ENCODE peak calls at places on chromosomes 11 and 22, in five cellular contexts. Q is psoas muscle, E is DND-41, O is stomach, R is neural progenitor cell. W is an unnamed sample.

GRCh38 chr11:105673089-105673488 is 63.2 kb downstream of the GRIA4 start:
- DNase-seq in Q (no peak), E (peak), O (no peak), R (peak), W (no peak)

GRCh38 chr22:49517211-49517610 is 310.5 kb downstream of the BRD1 start:
- DNase-seq in Q (no peak), E (no peak), O (no peak), R (no peak), W (no peak)

GRCh38 chr11:72144807-72145565 is 9.5 kb downstream of the FOLR3 start:
- DNase-seq in Q (no peak), E (no peak), O (no peak), R (no peak), W (no peak)

GRCh38 chr11:4134844-4135243 is 40.2 kb downstream of the RRM1 start:
- DNase-seq in Q (no peak), E (no peak), O (no peak), R (no peak), W (no peak)

GRCh38 chr11:35584321-35584720 is 33.9 kb upstream of the FJX1 start:
- DNase-seq in Q (no peak), E (no peak), O (no peak), R (no peak), W (no peak)

GRCh38 chr11:7572001-7572712 is 58.4 kb downstream of the PPFIBP2 start:
- DNase-seq in Q (no peak), E (no peak), O (peak), R (no peak), W (no peak)

GRCh38 chr11:72243567-72244316 is at the start of gene PHOX2A:
- DNase-seq in Q (no peak), E (no peak), O (no peak), R (peak), W (no peak)

GRCh38 chr11:62974848-62975522 is 9.8 kb downstream of the SLC22A6 start:
- DNase-seq in Q (no peak), E (peak), O (peak), R (peak), W (peak)

GRCh38 chr11:87600938-87601337 is 563.2 kb downstream of the TMEM135 start:
- DNase-seq in Q (no peak), E (no peak), O (no peak), R (no peak), W (no peak)

GRCh38 chr11:44787070-44787469 is 60.3 kb downstream of the TSPAN18 start:
- DNase-seq in Q (no peak), E (no peak), O (no peak), R (no peak), W (no peak)

GRCh38 chr22:26552466-26552865 is 37.5 kb downstream of the TPST2 start:
- DNase-seq in Q (no peak), E (no peak), O (no peak), R (no peak), W (no peak)

GRCh38 chr11:1879941-1880720 is 11.6 kb downstream of the PRR33 start:
- DNase-seq in Q (peak), E (no peak), O (no peak), R (no peak), W (no peak)

GRCh38 chr22:27159716-27160295 is 502.4 kb downstream of the MIAT start:
- DNase-seq in Q (no peak), E (no peak), O (no peak), R (no peak), W (no peak)

GRCh38 chr11:24900524-24900923 is 403.7 kb downstream of the LUZP2 start:
- DNase-seq in Q (no peak), E (no peak), O (no peak), R (no peak), W (no peak)

GRCh38 chr11:123231263-123231662 is 36.2 kb upstream of the CLMP start:
- DNase-seq in Q (no peak), E (no peak), O (no peak), R (no peak), W (no peak)

GRCh38 chr22:33112606-33113005 is 54.4 kb upstream of the SYN3 start:
- DNase-seq in Q (no peak), E (no peak), O (no peak), R (no peak), W (no peak)

GRCh38 chr11:93541884-93542752 is 1.1 kb downstream of the SMCO4 start:
- DNase-seq in Q (peak), E (peak), O (peak), R (peak), W (peak)

GRCh38 chr11:91005458-91005857 is 782.6 kb upstream of the CHORDC1 start:
- DNase-seq in Q (no peak), E (no peak), O (no peak), R (no peak), W (no peak)

GRCh38 chr22:48306785-48307570 is 1520.7 kb downstream of the BRD1 start:
- DNase-seq in Q (no peak), E (no peak), O (no peak), R (no peak), W (no peak)

GRCh38 chr11:12009617-12010321 is 1.3 kb upstream of the DKK3 start:
- DNase-seq in Q (no peak), E (no peak), O (no peak), R (no peak), W (no peak)

GRCh38 chr22:30574095-30574981 is at the start of gene GAL3ST1:
- DNase-seq in Q (no peak), E (no peak), O (peak), R (peak), W (peak)

GRCh38 chr22:30572840-30573593 is 1.4 kb downstream of the GAL3ST1 start:
- DNase-seq in Q (no peak), E (no peak), O (no peak), R (no peak), W (no peak)

GRCh38 chr22:30575011-30575671 is 676 bp upstream of the GAL3ST1 start:
- DNase-seq in Q (no peak), E (no peak), O (peak), R (peak), W (peak)

GRCh38 chr22:30572210-30572609 is 2.3 kb downstream of the GAL3ST1 start:
- DNase-seq in Q (no peak), E (no peak), O (no peak), R (no peak), W (no peak)

GRCh38 chr22:30573594-30574094 is 821 bp downstream of the GAL3ST1 start:
- DNase-seq in Q (no peak), E (no peak), O (peak), R (no peak), W (no peak)
- H3K27ac ChIP-seq in Q (peak), E (no peak), O (peak), R (no peak), W (no peak)

DNA sequence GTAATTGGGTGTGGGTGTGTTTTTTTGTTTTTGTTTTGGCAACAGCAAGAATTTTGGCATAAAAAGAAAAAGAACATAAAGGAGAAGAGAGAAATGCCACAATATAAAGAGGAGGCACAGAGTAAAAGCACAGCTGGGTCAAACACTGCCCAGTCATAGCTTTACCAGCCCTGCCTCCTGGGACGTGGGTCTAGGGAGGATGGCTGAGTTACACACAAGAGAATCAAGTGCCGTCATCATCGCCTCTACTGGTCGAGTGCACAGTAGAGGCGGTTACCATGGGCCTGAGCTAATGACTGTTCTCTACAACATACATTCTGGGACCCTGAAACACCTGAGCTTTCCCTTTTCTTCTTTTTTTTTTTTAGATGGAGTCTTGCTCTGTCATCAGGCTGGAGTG is 87.6 kb upstream of the BID start:
- DNase-seq in Q (no peak), E (no peak), O (no peak), R (no peak), W (no peak)
- H3K4me3 ChIP-seq in Q (no peak), E (no peak), O (no peak), R (no peak), W (no peak)

DNA sequence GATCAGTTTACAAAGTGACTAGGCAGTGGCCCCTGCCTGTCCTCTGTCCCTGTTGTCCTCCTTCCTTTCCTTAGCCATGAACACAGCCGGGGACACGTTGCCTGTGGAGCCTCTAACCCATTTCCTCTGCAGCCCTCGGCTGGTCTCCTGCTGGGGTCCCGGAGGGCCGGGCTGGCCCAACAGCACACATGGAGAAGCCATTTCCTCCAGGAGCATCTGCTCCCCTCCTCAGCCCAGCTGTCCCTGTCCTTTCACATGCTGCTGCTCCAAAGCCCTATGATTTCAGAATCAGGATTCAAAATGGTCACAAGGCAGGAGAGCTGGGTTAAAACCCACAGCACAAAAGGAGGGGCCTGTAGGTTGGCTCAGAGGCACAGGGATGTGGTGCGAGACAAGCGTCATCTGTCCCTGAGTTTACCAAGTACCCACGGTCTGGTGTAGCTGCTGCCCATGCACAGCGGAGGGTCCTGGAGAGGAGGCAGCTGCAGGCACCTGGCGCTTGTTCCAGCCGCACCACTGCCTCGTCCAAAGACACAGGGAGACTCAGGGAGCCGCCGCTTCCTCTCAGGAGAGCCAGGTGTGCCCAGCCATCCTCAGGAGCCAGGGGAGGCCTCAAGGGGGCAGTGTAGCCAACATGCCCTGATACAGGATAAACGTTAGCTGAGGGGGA is 4.1 kb upstream of the VSIG10L2 start:
- DNase-seq in Q (peak), E (peak), O (peak), R (peak), W (peak)
- TF ChIP-seq CTCF in Q (peak), E (peak), O (no peak), R (peak), W (peak)

GRCh38 chr11:2961080-2961479 is 31.0 kb downstream of the NAP1L4 start:
- DNase-seq in Q (no peak), E (no peak), O (no peak), R (no peak), W (no peak)
- H3K27ac ChIP-seq in Q (no peak), E (no peak), O (no peak), R (no peak), W (no peak)

GRCh38 chr22:29093501-29093921 is 20.7 kb downstream of the KREMEN1 start:
- DNase-seq in Q (no peak), E (no peak), O (no peak), R (no peak), W (no peak)

GRCh38 chr22:29095459-29095858 is 22.6 kb downstream of the KREMEN1 start:
- DNase-seq in Q (no peak), E (no peak), O (no peak), R (no peak), W (no peak)

GRCh38 chr22:29092243-29092642 is 19.4 kb downstream of the KREMEN1 start:
- DNase-seq in Q (no peak), E (no peak), O (peak), R (no peak), W (no peak)

GRCh38 chr22:29093980-29094379 is 21.1 kb downstream of the KREMEN1 start:
- DNase-seq in Q (no peak), E (no peak), O (no peak), R (no peak), W (no peak)

DNA sequence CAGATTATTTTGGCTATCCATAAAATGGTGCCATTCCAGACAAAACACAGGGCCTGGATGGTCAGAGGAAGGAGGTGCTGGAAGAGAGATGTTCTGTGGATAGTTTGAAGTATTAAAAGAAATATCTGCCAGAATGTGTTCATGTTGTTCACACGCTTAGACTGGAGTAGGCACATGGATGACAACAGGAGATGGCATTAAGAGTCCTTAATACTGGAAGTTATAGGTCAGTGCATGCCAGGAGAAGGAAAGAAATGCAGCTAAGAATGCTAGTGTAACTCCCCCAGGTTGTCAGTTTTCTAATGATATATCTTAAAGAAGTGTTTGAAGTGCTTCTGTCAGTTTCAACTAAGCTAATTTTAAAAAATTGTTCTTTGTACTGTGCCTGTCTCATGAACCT is 20.2 kb downstream of the KREMEN1 start:
- DNase-seq in Q (no peak), E (no peak), O (no peak), R (no peak), W (no peak)
- H3K4me3 ChIP-seq in Q (no peak), E (no peak), O (no peak), R (no peak), W (no peak)

GRCh38 chr11:84990141-84990540 is 637.0 kb downstream of the DLG2 start:
- DNase-seq in Q (no peak), E (no peak), O (no peak), R (peak), W (no peak)

GRCh38 chr11:84993386-84993785 is 633.8 kb downstream of the DLG2 start:
- DNase-seq in Q (no peak), E (no peak), O (no peak), R (peak), W (peak)
- TF ChIP-seq CTCF in Q (no peak), E (peak), O (no peak), R (peak), W (peak)

GRCh38 chr11:46249103-46249942 is 28.1 kb upstream of the CREB3L1 start:
- DNase-seq in Q (no peak), E (no peak), O (no peak), R (no peak), W (no peak)
- H3K27ac ChIP-seq in Q (peak), E (no peak), O (peak), R (no peak), W (no peak)

GRCh38 chr11:129950319-129951034 is 52.2 kb downstream of the PRDM10 start:
- DNase-seq in Q (peak), E (no peak), O (no peak), R (peak), W (no peak)
- H3K4me3 ChIP-seq in Q (no peak), E (no peak), O (no peak), R (no peak), W (no peak)

GRCh38 chr11:29481721-29482120 is 535.1 kb downstream of the KCNA4 start:
- DNase-seq in Q (no peak), E (no peak), O (no peak), R (no peak), W (no peak)
- TF ChIP-seq CTCF in Q (no peak), E (no peak), O (no peak), R (no peak), W (no peak)

GRCh38 chr22:20904008-20904979 is 12.9 kb upstream of the CRKL start:
- DNase-seq in Q (no peak), E (no peak), O (no peak), R (no peak), W (no peak)

GRCh38 chr22:20903093-20903492 is 14.1 kb upstream of the CRKL start:
- DNase-seq in Q (no peak), E (no peak), O (no peak), R (no peak), W (no peak)

GRCh38 chr22:20904980-20905355 is 12.2 kb upstream of the CRKL start:
- DNase-seq in Q (no peak), E (no peak), O (no peak), R (no peak), W (no peak)

GRCh38 chr22:20905415-20906386 is 11.5 kb upstream of the CRKL start:
- DNase-seq in Q (no peak), E (no peak), O (no peak), R (no peak), W (no peak)

GRCh38 chr22:20906387-20906767 is 10.8 kb upstream of the CRKL start:
- DNase-seq in Q (no peak), E (no peak), O (no peak), R (no peak), W (no peak)
- H3K27ac ChIP-seq in Q (no peak), E (no peak), O (no peak), R (no peak), W (no peak)

W was measured in WERI-Rb-1.